ENCODE peak calls at places on chromosome 9, in five cellular contexts. R is left ventricle myocardium inferior, T is fibroblast of pulmonary artery, S is BE2C, M is right atrium auricular region. A is an unnamed sample.

GRCh38 chr9:128163523-128164331 is 3.7 kb downstream of the BBLN start:
- DNase-seq in T (no peak), M (no peak), R (no peak), S (no peak), A (no peak)

GRCh38 chr9:94623253-94623652 is 16.1 kb downstream of the FBP1 start:
- DNase-seq in M (no peak), R (no peak), T (peak), S (peak), A (no peak)

GRCh38 chr9:85427749-85428148 is 314.0 kb downstream of the AGTPBP1 start:
- DNase-seq in M (no peak), R (no peak), T (no peak), S (no peak), A (no peak)

GRCh38 chr9:94821098-94821930 is 94.8 kb downstream of the AOPEP start:
- DNase-seq in R (no peak), T (no peak), M (no peak), S (no peak), A (no peak)

GRCh38 chr9:95422650-95423049 is 94.1 kb downstream of the PTCH1 start:
- DNase-seq in S (no peak), R (no peak), T (no peak), M (no peak), A (no peak)

GRCh38 chr9:95506692-95507455 is 9.9 kb downstream of the PTCH1 start:
- DNase-seq in S (peak), T (peak), R (peak), M (no peak), A (peak)

GRCh38 chr9:25703826-25704357 is 25.6 kb upstream of the TUSC1 start:
- DNase-seq in S (no peak), R (no peak), T (peak), M (no peak), A (no peak)

GRCh38 chr9:14372437-14373318 is 58.7 kb upstream of the NFIB start:
- DNase-seq in T (peak), M (no peak), R (peak), S (peak), A (no peak)

GRCh38 chr9:127336086-127336485 is 60.9 kb upstream of the SLC2A8 start:
- DNase-seq in M (no peak), S (no peak), T (no peak), R (no peak), A (no peak)

GRCh38 chr9:76292658-76293057 is 101.6 kb downstream of the RFK start:
- DNase-seq in T (no peak), M (no peak), S (no peak), R (no peak), A (no peak)

GRCh38 chr9:127525426-127526188 is 74.3 kb downstream of the LRSAM1 start:
- DNase-seq in T (peak), M (no peak), R (no peak), S (no peak), A (no peak)

GRCh38 chr9:38284039-38284767 is 108.3 kb upstream of the ALDH1B1 start:
- DNase-seq in S (no peak), T (no peak), R (no peak), M (peak), A (no peak)

GRCh38 chr9:121765021-121765950 is 113.9 kb downstream of the DAB2IP start:
- DNase-seq in S (no peak), T (peak), M (peak), R (peak), A (no peak)

GRCh38 chr9:70563437-70564204 is 149.2 kb upstream of the KLF9 start:
- DNase-seq in T (peak), R (no peak), S (no peak), M (no peak), A (no peak)

GRCh38 chr9:118318770-118319443 is 614.7 kb downstream of the TLR4 start:
- DNase-seq in M (no peak), T (no peak), R (no peak), S (no peak), A (no peak)

GRCh38 chr9:123206064-123206463 is 62.3 kb downstream of the STRBP start:
- DNase-seq in M (no peak), S (no peak), T (no peak), R (no peak), A (no peak)

GRCh38 chr9:116641292-116642059 is 45.6 kb upstream of the TRIM32 start:
- DNase-seq in S (no peak), M (no peak), R (no peak), T (peak), A (no peak)

GRCh38 chr9:129198737-129199435 is 20.8 kb upstream of the IER5L start:
- DNase-seq in R (no peak), M (no peak), T (no peak), S (no peak), A (no peak)

GRCh38 chr9:98504883-98505282 is 203.9 kb downstream of the GABBR2 start:
- DNase-seq in S (no peak), M (no peak), T (no peak), R (no peak), A (no peak)

GRCh38 chr9:20729545-20729944 is 45.5 kb downstream of the FOCAD start:
- DNase-seq in T (peak), R (no peak), M (no peak), S (no peak), A (no peak)

GRCh38 chr9:69346596-69347390 is 21.8 kb downstream of the ENTREP1 start:
- DNase-seq in M (no peak), S (no peak), R (no peak), T (peak), A (no peak)

DNA sequence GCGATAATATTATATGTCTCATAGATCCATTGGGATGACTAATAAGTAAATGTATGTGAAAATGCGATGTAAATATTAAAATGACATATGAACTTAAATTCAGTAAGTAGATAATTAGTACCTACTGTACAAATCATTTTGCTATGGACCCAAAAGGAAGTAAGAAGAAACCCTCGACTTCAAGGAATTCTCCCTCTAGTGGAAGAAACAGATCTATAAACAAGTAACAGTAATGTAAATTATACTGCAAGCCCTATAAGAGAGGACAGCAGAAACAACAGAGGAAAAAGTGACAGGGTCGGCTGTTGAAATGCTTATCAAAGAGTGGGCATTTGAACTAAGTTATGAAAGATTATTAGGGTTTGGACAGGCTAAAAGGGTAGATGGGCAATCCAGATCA is 320.3 kb downstream of the DMAC1 start:
- DNase-seq in S (no peak), T (no peak), R (no peak), M (no peak), A (no peak)
- TF ChIP-seq CTCF in S (no peak), T (no peak), R (no peak), M (no peak), A (no peak)

GRCh38 chr9:27129221-27129620 is 20.2 kb downstream of the TEK start:
- DNase-seq in S (no peak), M (no peak), R (no peak), T (peak), A (no peak)

GRCh38 chr9:27125936-27126335 is 16.9 kb downstream of the TEK start:
- DNase-seq in R (no peak), S (no peak), T (peak), M (no peak), A (no peak)

GRCh38 chr9:27124151-27124550 is 15.1 kb downstream of the TEK start:
- DNase-seq in S (no peak), T (peak), R (no peak), M (no peak), A (no peak)

GRCh38 chr9:27125030-27125429 is 16.0 kb downstream of the TEK start:
- DNase-seq in M (peak), R (peak), T (peak), S (no peak), A (no peak)

GRCh38 chr9:27126682-27127081 is 17.7 kb downstream of the TEK start:
- DNase-seq in M (no peak), S (no peak), T (no peak), R (no peak), A (no peak)
- TF ChIP-seq CTCF in M (no peak), S (no peak), T (no peak), R (no peak), A (no peak)

GRCh38 chr9:82571540-82571939 is 491.4 kb downstream of the RASEF start:
- DNase-seq in R (no peak), S (no peak), M (no peak), T (no peak), A (no peak)

GRCh38 chr9:82574911-82575310 is 488.0 kb downstream of the RASEF start:
- DNase-seq in S (no peak), R (no peak), T (no peak), M (no peak), A (no peak)

GRCh38 chr9:82565188-82565966 is 497.6 kb downstream of the RASEF start:
- DNase-seq in T (no peak), R (no peak), S (no peak), M (no peak), A (no peak)

DNA sequence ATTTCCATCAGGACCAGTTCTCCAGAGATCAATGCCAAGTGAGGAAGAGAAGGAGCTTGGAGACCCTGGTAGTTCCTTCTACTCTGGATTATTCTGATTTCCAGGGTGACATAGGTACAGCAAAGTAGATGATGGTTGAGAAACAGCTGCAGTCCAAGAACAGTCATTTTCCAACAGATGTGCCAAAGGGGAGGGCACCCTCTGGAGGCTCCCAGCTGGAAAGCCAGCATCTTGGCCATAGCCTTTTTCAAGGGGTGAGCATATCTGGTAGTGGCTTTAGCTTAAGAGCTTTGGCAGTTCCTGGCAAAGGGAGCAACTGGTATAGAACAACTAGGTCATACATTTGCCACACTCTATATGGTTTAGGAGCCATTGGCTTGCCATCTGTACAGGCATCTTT is 492.7 kb downstream of the RASEF start:
- DNase-seq in T (no peak), R (no peak), S (no peak), M (no peak), A (no peak)
- TF ChIP-seq CTCF in T (no peak), R (no peak), S (peak), M (no peak), A (no peak)

GRCh38 chr9:995192-995591 is 18.7 kb downstream of the DMRT3 start:
- DNase-seq in T (no peak), S (no peak), R (no peak), M (no peak), A (no peak)

GRCh38 chr9:995776-996175 is 19.3 kb downstream of the DMRT3 start:
- DNase-seq in M (no peak), S (no peak), R (no peak), T (no peak), A (no peak)

GRCh38 chr9:994005-994404 is 17.6 kb downstream of the DMRT3 start:
- DNase-seq in T (no peak), S (no peak), M (no peak), R (no peak), A (no peak)
- TF ChIP-seq CTCF in T (no peak), S (no peak), M (no peak), R (no peak), A (no peak)

GRCh38 chr9:19102631-19103345 is at the start of gene HAUS6:
- DNase-seq in S (peak), M (peak), T (peak), R (peak), A (peak)
- TF ChIP-seq CTCF in S (peak), M (no peak), T (peak), R (peak), A (peak)

GRCh38 chr9:15641301-15641700 is 88.5 kb downstream of the CCDC171 start:
- DNase-seq in S (no peak), M (no peak), T (no peak), R (no peak), A (no peak)

GRCh38 chr9:15642369-15642962 is 89.6 kb downstream of the CCDC171 start:
- DNase-seq in R (no peak), T (peak), S (no peak), M (no peak), A (no peak)
- TF ChIP-seq CTCF in R (peak), T (peak), S (peak), M (peak), A (peak)

GRCh38 chr9:115106001-115106400 is 12.0 kb downstream of the TNC start:
- DNase-seq in M (no peak), T (no peak), S (no peak), R (no peak), A (no peak)

GRCh38 chr9:115107701-115108100 is 10.3 kb downstream of the TNC start:
- DNase-seq in T (no peak), M (no peak), R (no peak), S (no peak), A (no peak)

GRCh38 chr9:115103746-115104477 is 14.0 kb downstream of the TNC start:
- DNase-seq in R (no peak), S (no peak), T (no peak), M (no peak), A (no peak)

GRCh38 chr9:115106642-115107041 is 11.3 kb downstream of the TNC start:
- DNase-seq in R (no peak), S (no peak), M (no peak), T (no peak), A (no peak)

DNA sequence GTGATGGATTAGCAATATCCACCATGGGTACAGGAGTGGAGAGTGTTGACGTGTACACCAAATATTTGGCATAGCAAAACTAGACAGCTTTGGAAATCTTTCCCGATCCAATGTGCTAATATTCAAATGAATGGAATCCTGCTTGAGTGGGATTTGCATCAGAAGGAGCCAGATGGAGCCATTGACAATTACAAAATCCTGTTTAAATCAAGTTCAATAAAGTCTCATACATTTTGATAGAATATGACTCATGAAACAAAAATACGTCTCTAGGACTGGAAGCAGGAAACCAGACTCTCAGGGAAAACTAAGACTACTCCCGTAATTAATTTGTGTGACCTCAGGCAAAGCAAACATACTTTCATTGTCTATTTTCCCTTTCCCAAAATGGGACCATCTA is 13.0 kb downstream of the TNC start:
- DNase-seq in R (no peak), M (no peak), T (no peak), S (no peak), A (no peak)
- TF ChIP-seq CTCF in R (no peak), M (no peak), T (no peak), S (no peak), A (no peak)

GRCh38 chr9:137280478-137281344 is 3.2 kb downstream of the TOR4A start:
- DNase-seq in T (peak), R (no peak), M (no peak), S (peak), A (peak)
- TF ChIP-seq CTCF in T (peak), R (peak), M (peak), S (peak), A (peak)

A was measured in type B pancreatic cell.